ENCODE peak calls at places on chromosome 16, in four cellular contexts. I is GM23248, W is K562, Q is MM.1S. K is an unnamed sample.
A peak's percentile ranks its signal among the peaks of the same experiment; 100 is the strongest.

GRCh38 chr16:67248401-67249177 is at the start of gene SLC9A5:
- DNase-seq in I (peak; percentile 65), W (peak; percentile 66), Q (no peak), K (no peak)

GRCh38 chr16:89685916-89686315 is 573 bp upstream of the CDK10 start:
- DNase-seq in I (no peak), W (no peak), Q (no peak), K (no peak)

GRCh38 chr16:78147846-78148535 is 48.5 kb downstream of the WWOX start:
- DNase-seq in I (no peak), W (no peak), Q (no peak), K (no peak)

GRCh38 chr16:87276091-87276561 is 41.1 kb downstream of the C16orf95 start:
- DNase-seq in I (no peak), W (no peak), Q (no peak), K (no peak)

GRCh38 chr16:82360024-82360783 is 190.2 kb upstream of the MPHOSPH6 start:
- DNase-seq in I (no peak), W (no peak), Q (no peak), K (no peak)

GRCh38 chr16:89909777-89910716 is 8.6 kb upstream of the MC1R start:
- DNase-seq in I (peak; percentile 93), W (peak; percentile 81), Q (no peak), K (peak; percentile 60)

GRCh38 chr16:17225551-17225950 is 245.2 kb downstream of the XYLT1 start:
- DNase-seq in I (peak; percentile 77), W (no peak), Q (no peak), K (peak; percentile 69)

GRCh38 chr16:56610017-56610608 is 1.7 kb downstream of the MT2A start:
- DNase-seq in I (peak; percentile 96), W (no peak), Q (no peak), K (peak; percentile 96)

GRCh38 chr16:17885659-17886200 is 415.0 kb upstream of the XYLT1 start:
- DNase-seq in I (no peak), W (no peak), Q (peak; percentile 79), K (peak; percentile 20)

GRCh38 chr16:6926341-6926740 is 406.3 kb upstream of the RBFOX1 start:
- DNase-seq in I (no peak), W (no peak), Q (no peak), K (no peak)

DNA sequence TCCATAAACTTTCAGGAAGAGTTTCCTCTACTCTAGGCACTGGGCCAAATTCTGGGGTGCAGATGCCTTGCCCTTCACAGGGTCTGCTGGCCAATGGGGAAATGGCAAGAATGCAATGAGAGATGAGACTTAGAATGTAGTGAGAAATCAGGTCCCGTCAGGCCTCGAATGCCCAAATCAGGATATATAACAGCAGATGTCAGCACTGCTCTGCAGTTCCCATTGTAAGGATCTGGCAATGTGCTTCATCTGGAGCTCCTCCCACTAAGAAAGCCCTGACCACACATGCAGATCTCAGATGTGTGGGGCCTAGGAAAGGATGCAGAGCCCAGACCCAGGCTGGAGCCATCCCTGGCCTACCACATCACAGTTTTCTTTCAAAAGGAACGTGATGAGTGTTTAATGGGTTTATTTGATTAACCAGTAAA is 13.9 kb upstream of the LPCAT2 start:
- DNase-seq in I (peak; percentile 93), W (no peak), Q (no peak), K (peak; percentile 94)
- H3K9ac ChIP-seq in I (peak overlapping the region; percentile 71), W (no peak overlapping the region), Q (no peak overlapping the region), K (peak overlapping the region; percentile 45)

DNA sequence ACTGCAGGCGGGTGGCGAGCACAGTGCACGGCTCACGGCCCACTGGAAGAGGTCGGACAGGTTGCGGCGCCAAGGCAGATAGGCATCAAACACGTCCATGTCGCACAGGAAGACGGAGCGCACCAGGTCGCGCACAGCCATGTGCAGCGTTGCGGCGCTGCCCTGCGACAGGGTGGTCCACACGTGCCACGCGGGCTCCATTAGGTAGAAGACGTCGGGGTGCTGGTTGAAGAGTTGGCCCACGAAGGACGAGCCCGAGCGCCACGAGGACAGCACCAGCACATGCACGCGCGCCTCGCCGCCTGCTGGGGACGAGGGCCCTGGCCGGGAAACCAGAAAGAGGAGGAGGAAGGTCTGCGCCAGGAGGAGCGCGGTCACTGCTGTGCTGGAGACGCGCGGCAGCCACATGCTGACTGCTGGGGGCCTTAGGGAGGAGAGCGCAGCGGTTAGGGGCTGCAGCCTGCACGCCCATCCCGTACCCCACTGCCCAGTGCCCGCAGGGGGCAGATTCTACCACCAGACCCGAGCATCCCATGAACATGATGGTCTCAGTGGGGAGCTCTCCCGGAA is 15.0 kb upstream of the TMEM170A start:
- DNase-seq in I (no peak), W (no peak), Q (no peak), K (no peak)
- TF ChIP-seq EZH2 in I (no peak), W (no peak), Q (no peak), K (no peak)

DNA sequence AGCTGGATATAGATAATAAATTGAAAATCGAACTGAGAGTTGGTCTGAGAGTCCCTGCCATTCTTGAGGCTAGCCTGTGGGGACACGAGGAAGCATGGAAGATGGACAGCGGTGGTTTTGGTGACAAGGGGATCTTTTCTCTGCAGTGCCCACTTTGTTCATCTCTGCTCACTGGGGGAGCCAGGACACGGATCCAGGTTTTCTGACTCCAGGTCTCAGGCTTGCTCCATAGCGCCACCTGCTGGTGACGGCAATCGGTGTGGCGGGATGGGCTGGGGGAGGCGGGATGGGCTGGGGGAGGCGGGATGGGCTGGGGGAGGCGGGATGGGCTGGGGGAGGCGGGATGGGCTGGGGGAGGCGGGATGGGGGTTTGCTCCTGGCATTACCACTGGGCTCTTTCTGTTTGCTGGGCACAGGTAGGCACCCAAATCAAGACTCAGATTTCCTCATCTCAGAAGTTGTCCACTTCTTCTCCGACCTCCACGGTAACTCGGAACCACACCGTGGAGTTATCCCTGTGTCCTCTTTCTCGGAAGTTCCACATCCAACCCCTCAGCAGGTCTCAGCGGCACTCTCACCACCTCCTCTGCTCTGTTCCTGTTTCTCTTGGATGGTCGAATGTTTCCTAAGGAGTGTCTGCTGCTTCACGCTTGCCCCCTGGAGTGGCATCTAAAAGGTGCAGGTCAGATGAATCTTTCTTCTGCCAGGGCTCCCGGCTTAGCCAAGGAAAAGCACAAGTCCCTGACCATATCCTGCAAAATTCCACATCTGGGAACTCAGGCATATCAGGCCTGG is 142.4 kb downstream of the CYLD start:
- DNase-seq in I (no peak), W (peak; percentile 81), Q (no peak), K (no peak)
- H3K9ac ChIP-seq in I (no peak overlapping the region), W (no peak overlapping the region), Q (no peak overlapping the region), K (no peak overlapping the region)

GRCh38 chr16:58196898-58197313 is 1.0 kb downstream of the CSNK2A2 start:
- DNase-seq in I (peak; percentile 62), W (no peak), Q (no peak), K (peak; percentile 34)
- TF ChIP-seq EZH2 in I (no peak), W (no peak), Q (no peak), K (no peak)

GRCh38 chr16:57763290-57764005 is 27.9 kb downstream of the KATNB1 start:
- DNase-seq in I (no peak), W (no peak), Q (no peak), K (no peak)
- H3K9ac ChIP-seq in I (no peak overlapping the region), W (no peak overlapping the region), Q (no peak overlapping the region), K (no peak overlapping the region)

GRCh38 chr16:31487720-31488629 is 5.1 kb downstream of the SLC5A2 start:
- DNase-seq in I (peak; percentile 53), W (no peak), Q (peak; percentile 73), K (no peak)
- TF ChIP-seq EZH2 in I (no peak), W (no peak), Q (no peak), K (peak; percentile 97)

GRCh38 chr16:23518435-23518891 is 8.2 kb upstream of the GGA2 start:
- DNase-seq in I (no peak), W (no peak), Q (peak; percentile 13), K (no peak)

GRCh38 chr16:23515881-23516280 is 5.6 kb upstream of the GGA2 start:
- DNase-seq in I (no peak), W (no peak), Q (no peak), K (no peak)

GRCh38 chr16:23514381-23515152 is 4.3 kb upstream of the GGA2 start:
- DNase-seq in I (no peak), W (no peak), Q (no peak), K (no peak)

GRCh38 chr16:23519282-23519681 is 9.0 kb upstream of the GGA2 start:
- DNase-seq in I (peak; percentile 7), W (peak; percentile 82), Q (no peak), K (no peak)

DNA sequence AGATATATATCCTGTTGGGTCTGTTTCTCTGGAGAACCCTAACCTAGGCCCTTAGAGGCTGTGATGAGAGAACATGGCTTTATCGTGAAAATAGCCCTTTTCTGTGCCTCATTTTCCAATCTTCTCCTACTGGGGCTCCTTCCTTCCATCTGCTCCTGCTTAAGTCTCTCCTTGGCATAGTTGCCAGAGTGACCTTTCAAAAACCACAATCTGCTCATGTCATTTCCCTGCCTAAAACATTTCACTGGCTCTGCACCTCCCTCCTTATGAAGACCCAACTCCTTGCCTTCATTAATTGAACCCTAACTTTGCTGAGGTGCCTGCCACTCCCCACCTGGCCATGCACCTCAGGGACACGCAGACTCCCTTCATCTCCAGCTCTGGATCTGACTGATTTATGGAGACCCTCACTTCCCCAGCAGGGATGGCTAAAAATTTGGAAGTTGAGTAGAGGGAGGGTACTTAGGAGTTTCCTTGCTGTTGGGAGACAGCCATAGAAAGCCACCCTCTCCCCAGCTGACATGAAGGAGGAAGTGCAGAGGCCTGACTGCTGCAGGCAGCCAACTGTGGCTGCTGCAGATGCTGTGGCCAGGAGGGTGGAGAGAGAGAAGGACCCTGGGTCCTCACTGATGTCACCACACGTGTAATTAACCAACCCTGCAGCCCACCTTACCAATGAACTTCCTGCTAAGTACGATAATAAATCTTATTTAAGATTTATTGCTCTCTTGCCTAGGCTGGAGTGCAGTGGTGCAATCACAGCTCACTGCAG is 6.3 kb upstream of the GGA2 start:
- DNase-seq in I (peak; percentile 15), W (no peak), Q (no peak), K (no peak)
- H3K9ac ChIP-seq in I (no peak overlapping the region), W (no peak overlapping the region), Q (no peak overlapping the region), K (no peak overlapping the region)

DNA sequence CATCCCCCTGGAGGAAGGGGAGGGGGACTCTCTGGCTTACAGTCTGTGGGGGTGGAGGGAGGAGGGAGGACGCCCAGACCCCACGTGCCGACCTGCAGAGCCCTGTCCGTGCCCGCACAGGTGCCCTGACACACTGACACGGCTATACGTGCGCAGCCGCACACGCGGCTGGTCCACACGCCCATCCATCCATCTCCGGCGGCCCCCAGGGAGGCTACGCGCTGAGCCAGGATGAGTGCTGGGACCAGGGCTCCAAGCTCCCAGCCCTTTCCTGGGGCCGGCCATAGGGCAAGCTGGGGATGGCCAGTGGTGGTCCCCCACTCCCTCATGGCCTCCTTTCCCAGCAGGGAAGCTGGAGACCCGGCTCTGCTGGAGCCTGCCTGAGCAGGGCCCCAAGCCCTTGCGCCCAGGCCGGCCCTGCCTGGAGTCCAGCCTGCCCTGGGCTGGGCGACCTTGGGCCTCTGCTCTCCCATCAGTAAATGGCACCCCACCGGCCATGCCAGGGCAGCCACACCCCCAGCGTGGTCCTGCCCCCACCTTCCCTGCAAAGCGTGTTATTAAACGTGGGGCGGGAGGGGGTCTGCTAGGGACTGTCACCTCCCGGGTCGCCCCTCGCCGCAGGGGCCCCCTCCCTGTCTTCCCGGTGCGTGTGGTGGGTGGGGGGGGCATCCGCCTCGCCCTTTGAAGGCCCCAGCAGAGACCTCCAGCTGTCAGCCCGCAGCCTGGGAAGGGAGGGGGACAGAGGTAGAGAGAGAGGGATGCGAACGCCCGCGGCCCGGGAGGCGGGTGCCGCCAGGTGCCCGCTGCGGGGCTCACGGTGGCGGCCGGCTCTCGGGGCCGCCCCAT is 866 bp downstream of the CASKIN1 start:
- DNase-seq in I (no peak), W (no peak), Q (no peak), K (no peak)
- TF ChIP-seq EZH2 in I (peak; percentile 70), W (no peak), Q (peak; percentile 60), K (peak; percentile 97)